ENCODE peak calls at places on chromosome 2, in four cellular contexts. H is astrocyte of the spinal cord; P is stimulated activated CD4-positive, alpha-beta T cell treated with anti-CD3 and anti-CD28 coated beads, Interleukin-2, amount 100 ng/mL, for 48 hours; R is Right ventricle myocardium inferior. M is an unnamed sample.
A peak's percentile ranks its signal among the peaks of the same experiment; 100 is the strongest.

GRCh38 chr2:101341901-101342624 is 33.6 kb upstream of the RNF149 start:
- DNase-seq in R (peak; percentile 83), P (peak; percentile 76), H (peak; percentile 72), M (peak; percentile 60)

GRCh38 chr2:157327621-157328102 is 2.0 kb upstream of the ERMN start:
- DNase-seq in R (peak; percentile 87), H (peak; percentile 66), P (peak; percentile 93), M (peak; percentile 53)

GRCh38 chr2:165357758-165358157 is 111.7 kb upstream of the CSRNP3 start:
- DNase-seq in R (no peak), P (no peak), H (peak; percentile 81), M (no peak)

GRCh38 chr2:27494284-27494943 is 586 bp downstream of the FNDC4 start:
- DNase-seq in P (no peak), R (no peak), H (peak; percentile 44), M (no peak)

GRCh38 chr2:197159681-197160211 is 150.8 kb downstream of the ANKRD44 start:
- DNase-seq in P (no peak), R (no peak), H (peak; percentile 74), M (no peak)

GRCh38 chr2:53859354-53860159 is at the start of gene GPR75:
- DNase-seq in P (no peak), R (no peak), H (peak; percentile 26), M (no peak)

GRCh38 chr2:42874838-42875801 is 82.7 kb upstream of the HAAO start:
- DNase-seq in R (peak; percentile 87), H (no peak), P (no peak), M (no peak)

GRCh38 chr2:229714736-229715541 is 584 bp upstream of the DNER start:
- DNase-seq in R (peak; percentile 71), P (peak; percentile 32), H (peak; percentile 79), M (peak; percentile 44)

GRCh38 chr2:202109737-202110184 is 36.7 kb downstream of the KIAA2012 start:
- DNase-seq in P (no peak), R (no peak), H (peak; percentile 69), M (no peak)

GRCh38 chr2:144288428-144288827 is 231.5 kb downstream of the ZEB2 start:
- DNase-seq in H (peak; percentile 5), P (no peak), R (no peak), M (no peak)

GRCh38 chr2:7012141-7012809 is 95.1 kb downstream of the RNF144A start:
- DNase-seq in P (no peak), H (peak; percentile 71), R (no peak), M (no peak)

GRCh38 chr2:169676357-169676756 is 17.8 kb downstream of the CFAP210 start:
- DNase-seq in R (no peak), P (no peak), H (no peak), M (no peak)

GRCh38 chr2:48725696-48726494 is 29.6 kb downstream of the LHCGR start:
- DNase-seq in H (no peak), P (no peak), R (no peak), M (no peak)

GRCh38 chr2:233422050-233422639 is 67.9 kb downstream of the DGKD start:
- DNase-seq in R (no peak), H (no peak), P (no peak), M (peak; percentile 62)

GRCh38 chr2:190947711-190948251 is 66.2 kb downstream of the STAT1 start:
- DNase-seq in H (peak; percentile 87), R (no peak), P (no peak), M (no peak)

GRCh38 chr2:25349397-25349796 is 7.7 kb upstream of the DNMT3A start:
- DNase-seq in P (no peak), H (peak; percentile 18), R (no peak), M (no peak)

GRCh38 chr2:127039387-127040031 is 67.4 kb downstream of the BIN1 start:
- DNase-seq in R (no peak), P (no peak), H (no peak), M (peak; percentile 37)

GRCh38 chr2:238172439-238172838 is 13.7 kb downstream of the ERFE start:
- DNase-seq in H (no peak), P (no peak), R (no peak), M (no peak)

GRCh38 chr2:186129767-186130581 is 356.1 kb upstream of the ZC3H15 start:
- DNase-seq in H (peak; percentile 90), P (no peak), R (no peak), M (no peak)

GRCh38 chr2:85334933-85335332 is 7.1 kb upstream of the TGOLN2 start:
- DNase-seq in P (no peak), R (no peak), H (no peak), M (no peak)

GRCh38 chr2:9099341-9099751 is 95.9 kb upstream of the MBOAT2 start:
- DNase-seq in H (peak; percentile 85), R (no peak), P (peak; percentile 3), M (peak; percentile 62)

GRCh38 chr2:111653103-111653624 is 230.8 kb downstream of the ANAPC1 start:
- DNase-seq in H (no peak), R (no peak), P (no peak), M (no peak)